ENCODE peak calls at places on chromosome 18, in six cellular contexts. A is astrocyte of the spinal cord, E is foreskin keratinocyte, O is BE2C, C is glutamatergic neuron, D is BJ. F is an unnamed sample.

GRCh38 chr18:48946329-48946835 is 4.4 kb downstream of the SMAD7 start:
- DNase-seq in E (no peak), A (peak; percentile 69), D (no peak), O (no peak), C (no peak), F (no peak)

GRCh38 chr18:24015897-24016631 is 1.5 kb downstream of the TTC39C start:
- DNase-seq in A (peak; percentile 3), D (no peak), O (no peak), E (no peak), C (no peak), F (no peak)

GRCh38 chr18:7066965-7067555 is 50.5 kb downstream of the LAMA1 start:
- DNase-seq in C (no peak), A (no peak), E (no peak), D (no peak), O (no peak), F (no peak)

GRCh38 chr18:24538421-24539264 is 78.2 kb downstream of the HRH4 start:
- DNase-seq in E (no peak), O (no peak), D (no peak), C (no peak), A (no peak), F (no peak)

GRCh38 chr18:22346968-22347611 is 70.6 kb downstream of the CTAGE1 start:
- DNase-seq in D (no peak), E (no peak), O (no peak), C (peak; percentile 44), A (no peak), F (no peak)

GRCh38 chr18:6199777-6200176 is 214.9 kb downstream of the L3MBTL4 start:
- DNase-seq in C (no peak), E (no peak), A (no peak), O (no peak), D (no peak), F (no peak)

GRCh38 chr18:53687002-53687401 is 537.5 kb downstream of the MBD2 start:
- DNase-seq in D (no peak), O (no peak), E (no peak), A (no peak), C (no peak), F (no peak)

GRCh38 chr18:13147146-13147545 is 71.4 kb upstream of the LDLRAD4 start:
- DNase-seq in C (no peak), O (no peak), D (no peak), A (no peak), E (no peak), F (no peak)

GRCh38 chr18:77567202-77567601 is 317.6 kb downstream of the GALR1 start:
- DNase-seq in A (no peak), C (no peak), D (no peak), E (no peak), O (no peak), F (no peak)

GRCh38 chr18:48607049-48607984 is 68.5 kb downstream of the CTIF start:
- DNase-seq in D (peak; percentile 56), E (no peak), A (peak; percentile 93), O (no peak), C (peak; percentile 70), F (peak; percentile 53)

GRCh38 chr18:78107363-78107762 is 857.7 kb downstream of the GALR1 start:
- DNase-seq in C (no peak), A (no peak), D (no peak), O (no peak), E (no peak), F (no peak)

GRCh38 chr18:58819051-58819450 is 45.6 kb upstream of the ZNF532 start:
- DNase-seq in C (no peak), D (no peak), E (no peak), O (no peak), A (no peak), F (no peak)

GRCh38 chr18:63949068-63949737 is at the start of gene HMSD:
- DNase-seq in D (no peak), E (peak; percentile 37), C (peak; percentile 70), O (peak; percentile 55), A (peak; percentile 50), F (no peak)

GRCh38 chr18:7300971-7301553 is 70.2 kb downstream of the LRRC30 start:
- DNase-seq in C (no peak), D (no peak), A (no peak), O (no peak), E (peak; percentile 37), F (no peak)

DNA sequence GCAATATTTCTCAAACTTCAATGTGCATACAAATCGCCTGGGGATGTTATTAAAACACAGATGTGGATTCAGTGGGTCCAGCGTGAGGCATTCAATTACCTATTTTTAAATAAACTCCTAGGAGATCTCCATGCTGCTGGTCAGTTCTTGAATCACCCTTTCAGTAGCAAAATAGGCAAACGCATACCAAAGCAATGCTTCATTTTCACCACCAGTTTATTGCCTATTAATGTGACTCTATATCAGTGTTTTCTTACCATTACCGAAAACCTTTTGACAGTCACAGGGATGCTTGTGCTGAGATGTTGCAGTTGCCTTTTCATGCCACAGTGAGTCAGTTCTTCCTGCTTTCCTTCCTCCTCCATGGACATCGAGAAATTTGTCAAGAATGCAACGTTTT is 530.6 kb downstream of the CBLN2 start:
- DNase-seq in C (no peak), O (no peak), D (no peak), A (peak; percentile 76), E (no peak), F (no peak)
- TF ChIP-seq CTCF in C (no peak), O (no peak), D (no peak), A (peak; percentile 9), E (no peak), F (no peak)

GRCh38 chr18:8982416-8983183 is 119.9 kb upstream of the NDUFV2 start:
- DNase-seq in D (peak; percentile 93), C (peak; percentile 42), O (peak; percentile 51), E (peak; percentile 85), A (peak; percentile 66), F (peak; percentile 84)
- TF ChIP-seq CTCF in D (peak; percentile 55), C (peak; percentile 38), O (peak; percentile 58), E (peak; percentile 84), A (peak; percentile 46), F (peak; percentile 59)

GRCh38 chr18:35512761-35513160 is 15.0 kb upstream of the INO80C start:
- DNase-seq in D (no peak), E (no peak), C (no peak), A (no peak), O (no peak), F (no peak)

GRCh38 chr18:35510071-35511010 is 12.6 kb upstream of the INO80C start:
- DNase-seq in D (no peak), O (no peak), E (no peak), C (no peak), A (no peak), F (no peak)

GRCh38 chr18:35511428-35511827 is 13.7 kb upstream of the INO80C start:
- DNase-seq in C (no peak), A (no peak), O (no peak), D (no peak), E (no peak), F (no peak)

GRCh38 chr18:35513181-35513932 is 15.6 kb upstream of the INO80C start:
- DNase-seq in D (peak; percentile 47), O (no peak), E (peak; percentile 55), C (peak; percentile 38), A (peak; percentile 98), F (no peak)

GRCh38 chr18:35511833-35512232 is 14.1 kb upstream of the INO80C start:
- DNase-seq in C (no peak), D (no peak), A (no peak), O (no peak), E (no peak), F (no peak)
- TF ChIP-seq CTCF in C (no peak), D (no peak), A (no peak), O (no peak), E (peak; percentile 47), F (no peak)

GRCh38 chr18:10942998-10943397 is 206.4 kb downstream of the PIEZO2 start:
- DNase-seq in D (no peak), A (no peak), C (no peak), E (no peak), O (no peak), F (no peak)
- TF ChIP-seq CTCF in D (no peak), A (no peak), C (no peak), E (no peak), O (no peak), F (no peak)

DNA sequence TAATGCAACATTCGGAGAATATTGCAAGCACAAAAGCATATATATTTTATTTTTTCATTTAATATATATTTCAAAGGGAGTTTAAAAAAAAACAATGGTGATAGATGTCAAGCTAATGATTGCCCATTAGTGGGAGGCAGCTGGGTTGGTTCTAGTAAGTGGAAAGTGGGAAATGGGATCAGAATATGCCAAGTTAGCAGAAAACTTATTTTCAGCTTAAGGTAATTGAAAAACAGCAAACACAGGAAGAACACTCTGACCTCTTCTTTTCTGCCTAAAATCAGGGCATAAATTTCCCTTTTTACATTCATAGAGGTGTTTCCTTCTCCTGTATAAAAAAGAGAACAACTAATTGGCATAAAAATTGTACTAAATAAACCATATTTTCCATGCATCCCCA is 535.3 kb upstream of the SYT4 start:
- DNase-seq in A (no peak), O (no peak), E (no peak), C (no peak), D (no peak), F (no peak)
- TF ChIP-seq CTCF in A (no peak), O (no peak), E (no peak), C (no peak), D (no peak), F (no peak)

F was measured in AG09319.